ENCODE peak calls at places on chromosomes 5 and 9, in ten cellular contexts. T, D, Z, S, G, Q, V, B, E and C are unnamed samples. For H3K4me1 and H3K9me2, the result is how much of the 10 kb centered on the place peaks cover.

GRCh38 chr5:15320896-15321295 is 179.1 kb upstream of the FBXL7 start:
- DNase-seq in V (peak), Z (no peak), G (no peak), T (no peak), E (no peak), D (no peak), S (no peak), Q (no peak), B (no peak), C (no peak)

GRCh38 chr5:161548472-161549094 is 2.1 kb upstream of the GABRB2 start:
- DNase-seq in Z (no peak), Q (peak), T (peak), D (no peak), B (peak), G (no peak), S (no peak), E (no peak), V (peak), C (peak)

GRCh38 chr9:96620832-96621269 is 1.2 kb upstream of the CDC14B start:
- DNase-seq in S (no peak), B (peak), T (no peak), V (no peak), Q (peak), G (peak), E (no peak), D (no peak), Z (no peak), C (peak)

GRCh38 chr9:87286506-87286905 is 211.2 kb upstream of the DAPK1 start:
- DNase-seq in G (no peak), V (no peak), Z (no peak), E (no peak), Q (no peak), T (no peak), B (no peak), S (no peak), D (no peak), C (no peak)

GRCh38 chr5:135208555-135209494 is 174.8 kb upstream of the PITX1 start:
- DNase-seq in T (peak), D (peak), B (peak), Z (no peak), S (peak), Q (no peak), G (peak), E (no peak), V (no peak), C (peak)

GRCh38 chr9:109498195-109499060 is at the start of gene PTPN3:
- DNase-seq in E (no peak), B (peak), Z (peak), V (peak), D (peak), T (peak), S (no peak), G (peak), Q (no peak), C (peak)

GRCh38 chr9:101191723-101192122 is 163.2 kb downstream of the PLPPR1 start:
- DNase-seq in E (no peak), B (no peak), G (no peak), Q (no peak), D (no peak), Z (no peak), V (no peak), S (no peak), T (no peak), C (no peak)

GRCh38 chr9:2557693-2558092 is 63.9 kb upstream of the VLDLR start:
- DNase-seq in T (no peak), B (no peak), D (no peak), V (no peak), E (no peak), S (no peak), G (no peak), Z (no peak), Q (no peak), C (no peak)

GRCh38 chr9:87850405-87850804 is 32.3 kb upstream of the SPATA31E1 start:
- DNase-seq in G (peak), D (peak), E (peak), V (no peak), Q (no peak), S (no peak), T (peak), Z (no peak), B (no peak), C (no peak)

GRCh38 chr5:109399092-109399759 is 10.5 kb downstream of the PJA2 start:
- DNase-seq in S (no peak), V (no peak), T (peak), Z (no peak), D (no peak), Q (no peak), B (no peak), G (no peak), E (no peak), C (no peak)

GRCh38 chr5:169910393-169910792 is 69.9 kb downstream of the INSYN2B start:
- DNase-seq in B (no peak), T (no peak), D (peak), E (no peak), S (no peak), G (no peak), V (no peak), Q (no peak), Z (no peak), C (no peak)

GRCh38 chr5:72503888-72504491 is 3.2 kb downstream of the ZNF366 start:
- DNase-seq in B (no peak), G (peak), T (peak), S (no peak), E (no peak), D (peak), V (no peak), Z (no peak), Q (no peak), C (no peak)

GRCh38 chr9:129005336-129005997 is 22.7 kb downstream of the SH3GLB2 start:
- DNase-seq in T (no peak), S (no peak), E (no peak), Z (no peak), V (no peak), B (no peak), G (no peak), D (no peak), Q (no peak), C (peak)

GRCh38 chr5:36276864-36277263 is 24.8 kb downstream of the RANBP3L start:
- DNase-seq in Q (no peak), G (no peak), V (no peak), S (no peak), E (no peak), B (no peak), Z (no peak), T (no peak), D (no peak), C (no peak)

GRCh38 chr9:89574309-89574708 is 30.5 kb upstream of the GADD45G start:
- DNase-seq in D (no peak), B (no peak), Q (no peak), S (no peak), G (no peak), V (no peak), Z (no peak), E (no peak), T (no peak), C (no peak)

GRCh38 chr9:89577363-89577762 is 27.4 kb upstream of the GADD45G start:
- DNase-seq in V (no peak), Q (no peak), G (no peak), E (no peak), Z (no peak), T (no peak), D (no peak), S (no peak), B (no peak), C (no peak)

GRCh38 chr9:89576404-89576824 is 28.4 kb upstream of the GADD45G start:
- DNase-seq in D (peak), B (peak), Q (peak), Z (peak), V (peak), E (peak), S (peak), G (no peak), T (peak), C (peak)

DNA sequence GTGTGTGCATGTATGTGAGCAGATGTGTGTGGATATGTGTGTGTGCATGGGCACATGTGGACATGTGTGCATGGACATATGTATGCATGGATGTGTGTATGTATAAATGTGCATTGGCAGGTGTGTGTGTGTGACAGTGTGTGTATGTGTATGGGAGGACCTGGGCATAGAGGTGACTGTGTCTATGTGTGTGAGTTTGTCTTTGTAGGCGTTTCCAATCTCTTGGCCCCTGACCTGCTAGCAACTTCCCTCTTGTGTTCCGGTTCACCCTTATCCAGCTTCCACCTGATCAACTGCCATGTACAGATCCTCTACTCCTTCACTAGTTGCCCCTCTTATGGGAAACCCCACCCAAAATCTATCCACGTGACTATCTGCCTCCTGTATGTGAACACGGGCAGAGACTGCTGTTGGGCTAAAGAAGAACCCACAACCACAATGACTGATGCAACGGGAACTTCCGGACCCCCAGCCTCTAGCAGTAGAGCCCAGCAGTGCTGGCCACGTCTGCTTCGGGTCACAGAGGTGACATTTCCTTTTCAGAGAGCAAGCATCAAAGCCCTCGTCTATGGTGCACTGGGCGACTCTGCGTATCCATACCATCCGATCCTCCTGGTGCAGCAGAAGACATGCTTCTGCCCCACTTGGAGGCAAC is 24.9 kb upstream of the GADD45G start:
- DNase-seq in Q (no peak), Z (no peak), B (no peak), V (no peak), E (no peak), D (no peak), S (no peak), T (no peak), G (no peak), C (no peak)
- H3K4me1 ChIP-seq in Q (under half), Z (under half), B (under half), V (under half), E (under half), D (under half), S (under half), T (under half), G (under half), C (under half)

DNA sequence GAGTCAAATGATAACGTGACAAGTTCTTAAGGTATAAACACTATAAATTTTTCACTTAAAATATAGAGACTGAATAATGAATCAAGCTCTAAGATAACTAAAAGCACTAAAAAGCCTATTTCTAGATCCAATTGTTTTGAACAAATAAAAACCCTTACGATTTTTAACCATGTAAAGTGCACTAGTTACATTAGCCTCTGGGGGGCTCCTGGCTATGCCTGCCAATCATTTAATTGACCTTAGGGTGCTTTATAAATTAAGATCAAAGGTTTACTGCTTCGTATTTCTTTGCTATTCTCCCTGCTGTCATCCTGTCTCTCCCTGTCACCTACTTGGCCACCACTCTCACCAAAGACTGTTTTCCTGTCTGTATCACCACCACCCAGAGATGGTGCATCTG is 133.4 kb downstream of the ESM1 start:
- DNase-seq in Z (no peak), T (no peak), Q (no peak), B (peak), G (no peak), S (no peak), V (no peak), D (no peak), E (no peak), C (no peak)
- H3K9me2 ChIP-seq in Z (under half), T (under half), Q (under half), B (under half), G (under half), S (under half), V (under half), D (under half), E (under half), C (under half)

GRCh38 chr5:141806626-141807025 is 71.6 kb downstream of the PCDH1 start:
- DNase-seq in D (no peak), B (peak), S (no peak), G (no peak), Z (no peak), T (no peak), E (no peak), V (no peak), Q (no peak), C (no peak)

GRCh38 chr5:141808857-141809256 is 69.4 kb downstream of the PCDH1 start:
- DNase-seq in V (no peak), B (no peak), Q (no peak), E (no peak), T (no peak), S (no peak), D (no peak), Z (no peak), G (no peak), C (no peak)

GRCh38 chr5:141807732-141808131 is 70.5 kb downstream of the PCDH1 start:
- DNase-seq in S (no peak), B (no peak), Z (no peak), D (no peak), G (no peak), V (no peak), E (no peak), Q (no peak), T (no peak), C (no peak)

GRCh38 chr5:141809697-141810096 is 68.5 kb downstream of the PCDH1 start:
- DNase-seq in E (no peak), Z (no peak), G (no peak), D (no peak), B (no peak), Q (no peak), S (no peak), V (no peak), T (no peak), C (no peak)

GRCh38 chr5:141805874-141806273 is 72.3 kb downstream of the PCDH1 start:
- DNase-seq in Q (no peak), S (no peak), Z (no peak), B (no peak), E (no peak), D (no peak), T (peak), G (no peak), V (no peak), C (no peak)
- H3K4me1 ChIP-seq in Q (under half), S (under half), Z (under half), B (half or more), E (under half), D (under half), T (under half), G (under half), V (under half), C (under half)

GRCh38 chr5:142053434-142054253 is 40.8 kb upstream of the GNPDA1 start:
- DNase-seq in E (peak), T (peak), B (no peak), D (peak), Z (no peak), Q (no peak), G (peak), V (no peak), S (peak), C (peak)
- H3K9me2 ChIP-seq in E (under half), T (under half), B (under half), D (under half), Z (under half), Q (under half), G (under half), V (under half), S (under half), C (under half)

GRCh38 chr5:173238312-173239232 is 3.6 kb upstream of the NKX2-5 start:
- DNase-seq in E (no peak), D (no peak), V (peak), G (no peak), Z (no peak), Q (no peak), B (peak), S (no peak), T (no peak), C (no peak)
- H3K4me1 ChIP-seq in E (under half), D (under half), V (under half), G (under half), Z (under half), Q (under half), B (half or more), S (under half), T (under half), C (under half)

DNA sequence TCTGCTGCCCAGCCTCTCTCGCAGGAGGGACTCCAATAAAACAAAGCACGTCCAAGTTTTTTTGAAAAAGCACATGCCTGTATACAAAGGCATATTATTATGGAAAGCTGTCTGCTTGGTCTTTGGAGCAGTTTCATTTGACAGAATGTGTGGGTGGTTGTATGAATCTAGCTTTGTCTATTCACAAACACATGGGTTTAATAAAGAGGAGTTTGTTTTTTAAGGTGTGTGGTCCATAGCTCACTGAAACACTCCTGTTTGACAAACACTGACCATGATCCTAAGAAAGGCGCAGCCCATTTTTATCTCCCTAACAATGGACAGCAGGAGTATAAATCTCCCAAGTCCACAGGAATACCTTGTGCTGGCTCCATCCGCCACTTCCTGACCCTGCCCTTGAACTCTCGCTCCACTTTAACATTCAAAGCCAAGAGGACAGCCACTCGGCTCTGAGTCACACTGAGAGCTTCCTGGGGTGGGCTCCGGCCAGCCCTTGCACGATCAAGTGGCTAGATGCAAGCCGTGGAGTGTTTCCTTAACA is 371.9 kb downstream of the EBF1 start:
- DNase-seq in B (no peak), G (no peak), D (no peak), T (peak), V (no peak), S (no peak), Z (no peak), E (no peak), Q (no peak), C (no peak)
- H3K9me2 ChIP-seq in B (under half), G (under half), D (under half), T (under half), V (under half), S (under half), Z (under half), E (under half), Q (under half), C (under half)

DNA sequence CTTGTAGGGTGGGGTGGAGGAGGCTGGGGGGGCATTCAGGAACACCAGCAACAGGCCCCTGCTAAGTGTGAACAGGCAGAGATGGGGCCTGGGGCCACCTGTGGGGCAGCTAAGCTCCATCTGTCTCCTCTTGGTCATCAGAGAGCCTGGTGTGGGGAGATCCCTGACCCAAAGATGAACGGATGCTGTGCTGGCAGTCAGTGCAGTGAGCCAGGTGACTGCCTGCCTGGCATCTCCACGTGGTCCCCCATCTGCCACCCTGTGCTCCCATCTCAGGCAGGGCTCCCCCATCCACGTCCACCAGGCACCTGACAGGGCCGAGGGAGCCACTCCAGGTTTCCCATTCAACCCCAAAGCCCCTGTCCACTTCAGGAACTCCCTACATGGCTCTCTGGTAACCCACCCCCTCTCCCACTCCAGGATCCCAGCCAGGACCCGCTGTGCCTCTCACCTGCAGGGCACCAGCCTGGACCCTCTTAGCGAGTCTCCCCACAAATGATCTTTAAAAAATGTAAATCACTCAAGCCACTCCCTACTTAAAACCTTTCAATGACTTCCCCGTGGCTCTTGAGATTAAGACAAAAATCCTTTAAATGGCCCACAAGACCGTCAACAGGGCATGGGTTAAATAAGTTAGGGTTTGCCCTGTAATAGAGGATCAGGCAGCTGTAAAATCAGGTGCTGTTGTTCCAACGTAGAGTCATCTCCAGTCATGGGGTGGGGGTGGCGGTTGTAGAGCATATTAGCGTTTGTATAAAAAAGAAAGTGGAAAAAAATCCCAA is 60.8 kb downstream of the LMX1B start:
- DNase-seq in E (no peak), B (peak), G (no peak), V (no peak), D (no peak), T (no peak), Q (no peak), S (no peak), Z (no peak), C (no peak)
- H3K4me1 ChIP-seq in E (under half), B (half or more), G (under half), V (under half), D (under half), T (under half), Q (under half), S (under half), Z (under half), C (under half)

GRCh38 chr9:137479315-137479861 is 20.3 kb upstream of the NSMF start:
- DNase-seq in V (peak), S (no peak), Z (no peak), T (no peak), G (no peak), D (no peak), B (no peak), Q (no peak), E (no peak), C (no peak)
- H3K9me2 ChIP-seq in V (under half), S (under half), Z (under half), T (under half), G (under half), D (under half), B (under half), Q (under half), E (under half), C (under half)

GRCh38 chr9:715310-715709 is 126.2 kb upstream of the DMRT1 start:
- DNase-seq in G (no peak), D (no peak), B (no peak), T (no peak), S (no peak), Z (no peak), V (no peak), Q (no peak), E (no peak), C (no peak)

GRCh38 chr9:713046-713445 is 128.5 kb upstream of the DMRT1 start:
- DNase-seq in Z (no peak), B (no peak), D (no peak), T (no peak), E (no peak), Q (no peak), V (no peak), G (no peak), S (no peak), C (no peak)

GRCh38 chr9:712643-713042 is 128.9 kb upstream of the DMRT1 start:
- DNase-seq in G (no peak), B (no peak), Q (no peak), E (no peak), T (no peak), V (no peak), Z (no peak), D (no peak), S (no peak), C (no peak)

GRCh38 chr9:715743-716400 is 125.6 kb upstream of the DMRT1 start:
- DNase-seq in E (no peak), Z (no peak), T (peak), G (no peak), V (no peak), D (no peak), S (no peak), Q (no peak), B (no peak), C (no peak)

GRCh38 chr9:714675-715074 is 126.8 kb upstream of the DMRT1 start:
- DNase-seq in Z (no peak), S (no peak), V (no peak), Q (no peak), D (no peak), E (no peak), B (no peak), T (peak), G (no peak), C (no peak)
- H3K4me1 ChIP-seq in Z (under half), S (under half), V (under half), Q (under half), D (under half), E (under half), B (under half), T (under half), G (under half), C (under half)